ENCODE peak calls at places on chromosomes 3 and 15, in eight cellular contexts. Y is HepG2, I is breast epithelium, W is spleen, B is right lobe of liver, V is NB4, M is lower leg skin, P is heart left ventricle. Q is an unnamed sample.

GRCh38 chr3:191356586-191357439 is 26.5 kb upstream of the UTS2B start:
- DNase-seq in Y (no peak), I (no peak), W (no peak), B (no peak), V (no peak), M (peak), P (peak), Q (no peak)

GRCh38 chr15:25181290-25182097 is 226.7 kb downstream of the SNRPN start:
- DNase-seq in Y (no peak), I (peak), W (peak), B (peak), V (no peak), M (peak), P (no peak), Q (no peak)

GRCh38 chr3:184815046-184815930 is 3.3 kb downstream of the VPS8 start:
- DNase-seq in Y (no peak), I (no peak), W (no peak), B (no peak), V (peak), M (no peak), P (no peak), Q (no peak)

GRCh38 chr3:194930439-194931204 is 244.9 kb downstream of the FAM43A start:
- DNase-seq in Y (peak), I (no peak), W (peak), B (peak), V (peak), M (no peak), P (peak), Q (no peak)

GRCh38 chr3:36814776-36815175 is 50.4 kb upstream of the DCLK3 start:
- DNase-seq in Y (no peak), I (no peak), W (no peak), B (no peak), V (no peak), M (no peak), P (no peak), Q (no peak)

GRCh38 chr15:74695597-74696397 is at the start of gene EDC3:
- DNase-seq in Y (peak), I (peak), W (peak), B (peak), V (peak), M (peak), P (peak), Q (peak)

GRCh38 chr3:48899298-48899697 is 616 bp upstream of the SLC25A20 start:
- DNase-seq in Y (no peak), I (no peak), W (no peak), B (no peak), V (peak), M (no peak), P (no peak), Q (no peak)

GRCh38 chr3:176075491-176075890 is 1121.8 kb downstream of the TBL1XR1 start:
- DNase-seq in Y (no peak), I (no peak), W (no peak), B (no peak), V (no peak), M (no peak), P (no peak), Q (no peak)

GRCh38 chr3:58175098-58175428 is 35.7 kb downstream of the DNASE1L3 start:
- DNase-seq in Y (no peak), I (no peak), W (no peak), B (no peak), V (no peak), M (no peak), P (no peak), Q (no peak)

GRCh38 chr3:42115946-42116345 is 24.8 kb downstream of the TRAK1 start:
- DNase-seq in Y (no peak), I (no peak), W (no peak), B (no peak), V (no peak), M (peak), P (no peak), Q (no peak)

GRCh38 chr3:190514163-190515153 is 573 bp downstream of the IL1RAP start:
- DNase-seq in Y (peak), I (peak), W (peak), B (peak), V (peak), M (peak), P (peak), Q (no peak)

GRCh38 chr15:39629376-39629775 is 48.5 kb downstream of the THBS1 start:
- DNase-seq in Y (no peak), I (no peak), W (no peak), B (no peak), V (peak), M (no peak), P (no peak), Q (no peak)

GRCh38 chr3:101902041-101902440 is 52.7 kb downstream of the NFKBIZ start:
- DNase-seq in Y (no peak), I (no peak), W (no peak), B (no peak), V (peak), M (no peak), P (no peak), Q (no peak)

GRCh38 chr15:101273534-101273933 is 3.8 kb downstream of the SELENOS start:
- DNase-seq in Y (no peak), I (no peak), W (no peak), B (no peak), V (no peak), M (no peak), P (no peak), Q (no peak)

GRCh38 chr3:48406443-48407431 is 23.1 kb downstream of the PLXNB1 start:
- DNase-seq in Y (no peak), I (peak), W (peak), B (peak), V (peak), M (peak), P (peak), Q (peak)

GRCh38 chr3:64796597-64796996 is 108.8 kb upstream of the ADAMTS9 start:
- DNase-seq in Y (no peak), I (no peak), W (no peak), B (no peak), V (peak), M (no peak), P (no peak), Q (no peak)

GRCh38 chr15:40054056-40054745 is 15.2 kb upstream of the SRP14 start:
- DNase-seq in Y (no peak), I (no peak), W (peak), B (no peak), V (peak), M (no peak), P (no peak), Q (no peak)

GRCh38 chr3:145681132-145681531 is 479.9 kb downstream of the PLOD2 start:
- DNase-seq in Y (no peak), I (no peak), W (no peak), B (no peak), V (no peak), M (no peak), P (no peak), Q (no peak)

GRCh38 chr3:7392206-7392605 is 531.3 kb downstream of the GRM7 start:
- DNase-seq in Y (no peak), I (no peak), W (no peak), B (no peak), V (no peak), M (no peak), P (no peak), Q (no peak)

GRCh38 chr3:30666564-30667249 is 60.3 kb downstream of the TGFBR2 start:
- DNase-seq in Y (no peak), I (no peak), W (no peak), B (no peak), V (no peak), M (no peak), P (no peak), Q (no peak)

GRCh38 chr3:45333549-45333948 is 54.8 kb upstream of the LARS2 start:
- DNase-seq in Y (no peak), I (no peak), W (no peak), B (no peak), V (peak), M (no peak), P (no peak), Q (no peak)

GRCh38 chr3:114447545-114447944 is 153.7 kb downstream of the TIGIT start:
- DNase-seq in Y (no peak), I (no peak), W (no peak), B (no peak), V (no peak), M (no peak), P (no peak), Q (no peak)

DNA sequence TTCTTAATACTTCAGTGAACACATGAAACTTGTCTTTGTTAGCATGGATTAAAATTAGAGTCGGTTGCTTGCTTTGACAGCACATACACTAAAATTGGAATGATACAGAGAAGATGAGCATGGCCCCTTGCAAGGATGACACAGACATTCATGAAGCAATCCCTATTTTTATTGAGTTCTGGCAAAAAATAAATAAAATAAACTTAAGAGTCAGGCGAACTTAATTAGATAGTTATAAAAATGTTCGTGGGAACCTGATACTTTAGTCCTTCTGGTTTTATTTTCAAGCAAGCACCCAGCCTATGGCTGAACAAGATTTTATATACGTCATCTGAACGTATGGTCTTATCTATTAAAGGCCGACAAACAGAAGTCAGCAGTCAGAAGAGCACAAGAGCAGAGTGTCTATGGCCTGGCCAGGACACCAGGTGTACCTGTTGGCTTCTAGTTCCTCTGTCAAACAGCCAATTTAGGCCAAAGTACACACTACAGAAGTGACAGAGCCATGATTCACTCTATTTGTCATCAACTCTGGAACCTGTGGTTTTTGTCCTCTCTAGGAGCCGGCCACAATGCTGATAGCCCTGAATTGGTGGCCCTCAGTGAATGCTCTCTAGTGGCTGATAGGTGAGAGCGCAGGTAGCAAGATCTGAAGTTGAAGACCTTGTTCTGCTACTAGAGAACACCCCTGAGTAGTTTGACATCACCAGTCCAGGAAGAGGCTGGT is 64.3 kb downstream of the LEO1 start:
- DNase-seq in Y (peak), I (no peak), W (no peak), B (peak), V (no peak), M (no peak), P (no peak), Q (no peak)
- TF ChIP-seq POLR2A in Y (no peak), I (no peak), W (no peak), B (no peak), V (no peak), M (no peak), P (no peak), Q (no peak)

DNA sequence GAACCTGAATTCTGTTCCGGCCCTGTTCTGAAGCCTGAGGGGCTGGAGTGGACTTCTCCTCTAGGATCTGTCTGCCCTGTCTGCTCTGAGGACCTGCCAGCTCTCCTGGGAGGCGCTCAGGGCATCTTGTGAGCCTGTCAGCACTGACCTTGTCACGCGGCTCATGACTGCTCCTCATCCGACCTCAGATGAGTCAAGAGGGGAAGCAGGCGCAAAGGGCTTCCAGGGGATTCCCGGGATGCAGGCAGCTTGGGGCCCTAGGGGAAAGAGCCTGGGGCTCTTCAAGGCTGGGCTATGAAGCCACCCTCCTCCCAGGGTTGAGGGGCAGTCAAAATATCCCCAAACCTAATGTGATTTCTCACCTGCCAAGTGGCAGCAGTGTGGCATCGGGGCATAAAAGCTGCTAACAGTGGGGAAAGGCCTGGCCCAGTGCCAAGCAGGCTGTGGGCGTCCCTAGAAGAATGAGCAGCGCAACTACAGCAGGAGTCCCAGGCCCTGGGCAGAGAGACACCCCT is 27.6 kb upstream of the ANKDD1A start:
- DNase-seq in Y (no peak), I (no peak), W (peak), B (peak), V (peak), M (peak), P (peak), Q (no peak)
- TF ChIP-seq POLR2A in Y (no peak), I (no peak), W (no peak), B (no peak), V (no peak), M (no peak), P (no peak), Q (no peak)

DNA sequence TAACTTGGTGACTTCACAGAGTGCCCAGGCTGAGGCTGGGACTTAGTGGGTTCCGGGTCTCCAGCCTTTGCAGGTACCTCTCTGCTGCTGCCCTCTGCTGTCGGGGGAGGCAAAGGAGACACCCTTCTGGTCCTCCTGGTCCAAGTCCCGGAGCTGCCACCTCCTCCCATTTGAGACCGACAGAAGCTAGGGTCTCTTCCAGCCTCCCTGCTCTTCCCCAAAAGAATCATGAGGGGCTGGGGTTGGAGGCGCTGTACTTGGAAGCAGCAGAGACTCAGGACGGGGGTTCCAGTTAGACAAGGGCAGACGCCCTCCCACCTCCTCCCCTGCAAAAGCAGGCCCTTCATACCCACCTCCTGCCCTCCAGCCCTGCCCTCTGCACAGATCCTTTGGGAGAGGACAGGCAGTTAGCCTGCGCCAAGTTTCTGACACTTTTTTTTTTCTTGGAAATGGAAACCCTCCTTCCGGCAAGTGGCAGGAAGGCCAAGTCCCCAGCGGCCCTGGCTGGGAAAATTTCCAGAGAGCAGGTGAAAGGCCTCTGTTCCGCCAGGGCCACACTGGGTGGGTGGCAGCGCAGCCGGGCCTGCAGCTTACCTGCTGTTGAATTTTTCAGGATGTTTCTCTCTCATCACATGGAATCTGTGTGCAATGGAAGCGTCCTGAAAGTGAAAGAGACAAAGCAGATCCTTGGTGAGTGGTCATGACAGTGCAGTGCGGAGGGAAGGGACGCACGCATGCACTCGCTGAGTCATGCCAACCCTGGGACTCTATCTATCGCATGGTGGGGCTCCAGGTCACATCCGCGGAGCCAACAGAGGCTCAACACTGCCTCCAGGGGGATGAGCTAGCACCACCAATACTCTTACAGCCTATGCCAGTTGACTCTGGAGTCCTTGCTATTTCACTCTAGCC is 119.9 kb downstream of the DGKG start:
- DNase-seq in Y (peak), I (no peak), W (peak), B (peak), V (peak), M (peak), P (peak), Q (peak)
- TF ChIP-seq POLR2A in Y (peak), I (no peak), W (no peak), B (no peak), V (no peak), M (no peak), P (no peak), Q (no peak)

GRCh38 chr15:43877371-43877770 is 50.6 kb downstream of the WDR76 start:
- DNase-seq in Y (peak), I (no peak), W (no peak), B (no peak), V (no peak), M (peak), P (no peak), Q (no peak)
- TF ChIP-seq POLR2A in Y (no peak), I (no peak), W (no peak), B (no peak), V (no peak), M (no peak), P (no peak), Q (no peak)

DNA sequence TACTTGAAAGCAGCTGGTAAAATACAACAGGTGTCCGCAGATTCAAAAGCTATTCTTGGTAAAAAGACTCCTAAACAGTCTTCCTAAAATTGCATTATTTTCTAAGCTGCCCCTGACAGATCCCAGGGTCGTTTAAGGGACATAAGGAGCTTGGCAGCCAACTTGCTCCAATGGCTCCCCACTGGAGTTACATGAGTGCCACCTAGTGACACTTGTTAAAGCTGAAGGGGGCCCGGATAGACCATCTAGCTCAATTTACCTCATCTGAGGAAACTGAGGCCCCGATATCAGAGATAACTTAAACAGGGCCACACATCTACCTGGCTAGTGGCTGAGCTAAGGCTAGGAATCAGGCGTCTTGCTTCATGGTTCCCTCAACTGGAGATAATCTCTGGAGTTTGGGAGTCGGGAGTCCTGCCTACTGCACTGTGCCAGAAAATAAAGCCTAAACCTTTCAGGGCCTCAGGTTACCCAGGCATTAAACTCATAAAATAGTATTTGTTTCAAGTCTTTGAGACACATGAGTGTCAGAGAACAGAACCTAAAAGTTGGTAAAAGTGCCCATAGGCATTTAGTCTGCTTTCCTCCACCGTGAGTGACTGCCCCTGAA is 6.5 kb upstream of the TBC1D23 start:
- DNase-seq in Y (peak), I (no peak), W (no peak), B (no peak), V (peak), M (no peak), P (peak), Q (peak)
- TF ChIP-seq POLR2A in Y (no peak), I (no peak), W (no peak), B (no peak), V (no peak), M (no peak), P (no peak), Q (no peak)

GRCh38 chr15:31024330-31024729 is 32.9 kb upstream of the MTMR10 start:
- DNase-seq in Y (peak), I (no peak), W (no peak), B (no peak), V (no peak), M (no peak), P (no peak), Q (no peak)
- TF ChIP-seq POLR2A in Y (no peak), I (no peak), W (no peak), B (no peak), V (no peak), M (no peak), P (no peak), Q (no peak)

DNA sequence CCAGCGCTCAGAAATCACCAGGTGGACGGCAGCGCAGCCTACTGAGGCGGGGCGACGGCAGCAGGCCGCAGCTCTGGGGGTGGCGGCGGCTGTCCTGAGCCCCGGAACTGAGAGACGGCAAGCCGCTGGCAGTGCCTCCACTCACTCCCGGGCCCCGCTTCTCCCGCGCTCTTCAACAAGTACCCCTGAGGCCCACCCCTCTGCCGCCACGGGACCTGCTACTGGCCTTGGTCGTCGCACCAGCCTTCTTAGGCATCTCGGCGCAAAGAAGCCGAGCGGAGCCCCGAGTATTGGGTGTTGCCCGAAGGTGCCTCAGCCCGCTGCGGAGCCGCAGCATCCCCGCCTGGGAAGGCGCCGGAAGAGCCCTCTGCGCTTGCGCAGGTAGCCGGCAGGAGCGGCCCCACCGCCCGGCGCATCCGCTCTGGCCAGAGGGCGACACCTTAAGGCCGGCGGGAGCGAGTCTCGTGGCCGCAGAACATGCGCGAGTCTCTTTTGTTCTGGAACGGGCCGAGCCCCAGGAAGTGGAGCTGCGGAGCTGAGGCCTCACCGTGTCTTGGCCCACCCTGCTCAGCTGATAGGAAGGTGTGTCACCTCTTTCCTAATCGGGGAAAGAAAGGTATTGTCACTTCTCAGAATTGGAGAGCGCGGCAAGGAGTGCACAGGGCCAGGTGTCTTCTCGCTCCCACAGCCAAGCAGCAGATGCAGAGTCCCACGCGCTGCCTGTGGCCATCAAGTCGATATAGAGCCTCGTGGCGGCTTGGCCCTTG is at the start of gene C15orf40:
- DNase-seq in Y (peak), I (peak), W (peak), B (peak), V (peak), M (peak), P (peak), Q (peak)
- TF ChIP-seq POLR2A in Y (peak), I (peak), W (no peak), B (peak), V (peak), M (peak), P (peak), Q (peak)

DNA sequence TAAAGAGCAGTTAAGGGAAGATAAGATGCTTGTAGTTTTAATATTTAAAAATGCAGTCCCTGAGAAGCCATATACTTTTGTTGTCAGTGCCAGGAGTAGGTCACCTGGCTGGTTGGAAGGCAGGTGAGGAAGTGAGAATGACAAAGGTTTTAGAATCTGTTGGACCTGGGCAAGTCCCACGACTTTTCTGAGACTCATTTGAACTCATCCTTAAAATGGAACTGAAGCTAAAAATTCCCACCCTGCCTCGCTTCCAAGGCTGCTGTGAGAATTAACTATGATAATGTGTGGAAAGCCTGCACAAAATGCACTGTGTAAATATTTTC is 77.1 kb downstream of the IQSEC1 start:
- DNase-seq in Y (no peak), I (no peak), W (no peak), B (no peak), V (no peak), M (no peak), P (no peak), Q (no peak)
- TF ChIP-seq POLR2A in Y (no peak), I (no peak), W (no peak), B (no peak), V (no peak), M (no peak), P (no peak), Q (no peak)

Q was measured in GM12891.